ENCODE peak calls at places on chromosomes 6 and 20, in six cellular contexts. L, R, P, X, O and G are unnamed samples.

GRCh38 chr20:63617092-63617875 is 9.6 kb downstream of the GMEB2 start:
- DNase-seq in R (no peak), P (no peak), X (no peak), L (no peak), O (no peak), G (peak)

GRCh38 chr20:15889073-15889923 is 684.0 kb downstream of the KIF16B start:
- DNase-seq in P (no peak), L (no peak), R (no peak), O (no peak), X (no peak), G (no peak)

GRCh38 chr20:14619411-14619810 is 282.0 kb upstream of the FLRT3 start:
- DNase-seq in X (no peak), P (no peak), L (no peak), R (no peak), O (no peak), G (no peak)

GRCh38 chr6:24664049-24664987 is 2.4 kb downstream of the TDP2 start:
- DNase-seq in O (no peak), R (no peak), X (no peak), P (no peak), L (no peak), G (no peak)

GRCh38 chr6:111736005-111736607 is 130.4 kb upstream of the TRAF3IP2 start:
- DNase-seq in O (no peak), L (peak), R (no peak), X (no peak), P (no peak), G (no peak)

GRCh38 chr6:97215157-97215769 is 67.8 kb downstream of the MMS22L start:
- DNase-seq in O (no peak), P (no peak), L (peak), X (peak), R (no peak), G (no peak)

GRCh38 chr6:63584125-63584514 is 11.8 kb downstream of the LOC128125822 start:
- DNase-seq in P (no peak), O (no peak), X (no peak), R (no peak), L (peak), G (no peak)

GRCh38 chr20:62662422-62662821 is 20.1 kb downstream of the SLCO4A1 start:
- DNase-seq in P (no peak), R (no peak), L (peak), X (no peak), O (no peak), G (no peak)

GRCh38 chr6:11439017-11439420 is 98.5 kb upstream of the TMEM170B start:
- DNase-seq in P (no peak), L (no peak), O (no peak), R (no peak), X (no peak), G (no peak)

GRCh38 chr6:16405349-16405865 is 167.0 kb downstream of the GMPR start:
- DNase-seq in P (no peak), X (no peak), R (no peak), O (no peak), L (no peak), G (no peak)

GRCh38 chr6:36362551-36363389 is 24.7 kb downstream of the ETV7 start:
- DNase-seq in X (no peak), P (peak), O (no peak), L (no peak), R (no peak), G (no peak)

GRCh38 chr6:44122821-44123220 is 4.4 kb downstream of the MRPL14 start:
- DNase-seq in L (peak), O (peak), R (no peak), X (no peak), P (no peak), G (no peak)

GRCh38 chr6:37131104-37131959 is 38.6 kb upstream of the PIM1 start:
- DNase-seq in O (no peak), R (peak), X (no peak), L (peak), P (peak), G (peak)

GRCh38 chr20:47574616-47575401 is 73.1 kb downstream of the NCOA3 start:
- DNase-seq in L (peak), X (no peak), P (no peak), R (no peak), O (no peak), G (no peak)

GRCh38 chr6:105954148-105954547 is 132.0 kb upstream of the PRDM1 start:
- DNase-seq in X (no peak), R (no peak), P (no peak), L (no peak), O (no peak), G (no peak)

GRCh38 chr6:153729189-153729588 is 309.9 kb upstream of the OPRM1 start:
- DNase-seq in O (no peak), R (no peak), L (no peak), P (no peak), X (no peak), G (no peak)

GRCh38 chr6:135624402-135625297 is 127.1 kb upstream of the AHI1 start:
- DNase-seq in P (no peak), L (no peak), O (no peak), R (no peak), X (no peak), G (no peak)

GRCh38 chr6:116158641-116159040 is 32.7 kb upstream of the COL10A1 start:
- DNase-seq in O (no peak), X (no peak), R (no peak), P (no peak), L (peak), G (no peak)

GRCh38 chr6:43170452-43171283 is at the start of gene SRF:
- DNase-seq in P (peak), R (peak), O (peak), X (peak), L (peak), G (peak)

GRCh38 chr6:30533460-30534294 is 22.6 kb downstream of the GNL1 start:
- DNase-seq in L (no peak), P (no peak), R (no peak), X (no peak), O (peak), G (no peak)

GRCh38 chr6:53894086-53894485 is 99.3 kb downstream of the LRRC1 start:
- DNase-seq in O (no peak), P (no peak), R (peak), X (no peak), L (peak), G (no peak)

GRCh38 chr6:11460001-11460668 is 77.4 kb upstream of the TMEM170B start:
- DNase-seq in X (no peak), O (no peak), P (no peak), R (no peak), L (peak), G (no peak)

GRCh38 chr20:17897566-17898307 is 70.9 kb downstream of the SNX5 start:
- DNase-seq in L (no peak), R (peak), X (no peak), P (no peak), O (no peak), G (no peak)

GRCh38 chr6:66533921-66534404 is 826.9 kb upstream of the EYS start:
- DNase-seq in L (no peak), O (no peak), P (no peak), R (no peak), X (no peak), G (no peak)

GRCh38 chr20:31494131-31494530 is 19.0 kb downstream of the REM1 start:
- DNase-seq in P (no peak), R (no peak), L (peak), O (no peak), X (no peak), G (no peak)

GRCh38 chr6:18327621-18328548 is 59.3 kb upstream of the RNF144B start:
- DNase-seq in O (no peak), L (no peak), P (peak), X (no peak), R (peak), G (no peak)

GRCh38 chr6:90483116-90483839 is 103.6 kb downstream of the MAP3K7 start:
- DNase-seq in R (no peak), O (no peak), P (no peak), X (no peak), L (peak), G (no peak)

GRCh38 chr6:48765352-48765961 is 654.5 kb upstream of the PTCHD4 start:
- DNase-seq in R (no peak), L (peak), P (no peak), O (no peak), X (no peak), G (no peak)

GRCh38 chr6:80174931-80175572 is 68.6 kb downstream of the BCKDHB start:
- DNase-seq in O (no peak), R (no peak), P (no peak), L (peak), X (peak), G (no peak)

GRCh38 chr6:88492824-88493223 is 326.7 kb upstream of the CNR1 start:
- DNase-seq in P (no peak), L (peak), R (no peak), O (no peak), X (no peak), G (no peak)

GRCh38 chr20:6071162-6071695 is 17.4 kb upstream of the LRRN4 start:
- DNase-seq in P (no peak), R (no peak), X (no peak), L (no peak), O (no peak), G (no peak)

GRCh38 chr6:42193491-42193894 is 1.3 kb downstream of the GUCA1B start:
- DNase-seq in P (no peak), X (peak), L (peak), O (no peak), R (no peak), G (no peak)

GRCh38 chr6:75257661-75258060 is 14.1 kb upstream of the COX7A2 start:
- DNase-seq in X (no peak), L (no peak), R (no peak), O (no peak), P (no peak), G (no peak)

GRCh38 chr6:20402181-20403079 is 751 bp downstream of the E2F3 start:
- DNase-seq in O (peak), L (peak), P (peak), R (peak), X (peak), G (peak)

GRCh38 chr6:146312606-146313005 is 231.0 kb upstream of the RAB32 start:
- DNase-seq in O (no peak), L (no peak), P (no peak), R (no peak), X (no peak), G (no peak)